ENCODE peak calls at places on chromosome 20, in five cellular contexts. D, B, F, R and V are unnamed samples. For H3K27me3, the result is how much of the 10 kb centered on the place peaks cover.

GRCh38 chr20:10131612-10132345 is 86.9 kb upstream of the SNAP25 start:
- DNase-seq in D (no peak), B (peak), F (peak), R (peak), V (peak)

GRCh38 chr20:36462440-36463211 is 78.7 kb upstream of the MYL9 start:
- DNase-seq in D (peak), B (peak), F (peak), R (peak), V (peak)

GRCh38 chr20:37236462-37236861 is 25.2 kb downstream of the GHRH start:
- DNase-seq in D (no peak), B (no peak), F (no peak), R (no peak), V (no peak)

GRCh38 chr20:34420146-34420545 is 57.1 kb downstream of the ITCH start:
- DNase-seq in D (no peak), B (no peak), F (no peak), R (no peak), V (no peak)

GRCh38 chr20:37295001-37295400 is 5.5 kb downstream of the MANBAL start:
- DNase-seq in D (no peak), B (no peak), F (peak), R (no peak), V (peak)

GRCh38 chr20:49281059-49281912 is 3.4 kb upstream of the ZNFX1 start:
- DNase-seq in D (no peak), B (no peak), F (no peak), R (no peak), V (no peak)

GRCh38 chr20:44582321-44583025 is at the start of gene PKIG:
- DNase-seq in D (peak), B (peak), F (no peak), R (peak), V (peak)

GRCh38 chr20:49272654-49273053 is 5.2 kb downstream of the ZNFX1 start:
- DNase-seq in D (no peak), B (no peak), F (no peak), R (no peak), V (no peak)

GRCh38 chr20:36435799-36436541 is 105.3 kb upstream of the MYL9 start:
- DNase-seq in D (peak), B (peak), F (peak), R (peak), V (peak)

GRCh38 chr20:47358672-47359532 is 2.4 kb upstream of the ZMYND8 start:
- DNase-seq in D (peak), B (peak), F (peak), R (peak), V (peak)
- TF ChIP-seq POLR2A in D (peak), B (peak), F (peak), R (no peak), V (peak)

DNA sequence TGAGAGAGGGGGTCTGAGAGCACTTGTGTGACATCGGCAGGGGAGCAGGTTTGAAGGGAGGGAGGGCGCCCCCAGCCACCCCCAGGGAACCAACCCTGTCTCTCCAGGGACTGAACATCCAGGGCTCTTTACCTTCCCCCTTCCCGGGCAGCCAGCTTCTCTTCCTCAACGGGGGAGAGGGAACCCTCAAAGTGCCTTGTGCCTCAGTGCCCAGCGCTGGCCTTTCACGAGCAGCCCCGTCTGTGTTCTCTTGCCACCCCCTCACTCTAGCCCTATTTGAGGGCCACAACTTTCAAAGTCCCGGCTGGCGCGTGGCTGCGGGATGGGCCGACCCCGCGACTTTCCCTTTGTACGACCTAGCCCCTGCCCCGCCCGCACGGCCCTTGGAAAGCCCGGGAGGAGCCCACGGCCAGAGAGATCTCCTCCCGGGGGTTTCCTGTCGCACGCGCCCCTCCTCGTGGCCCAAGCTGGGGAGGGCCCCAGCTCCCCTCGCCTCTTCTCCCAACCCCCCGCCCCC is 608 bp downstream of the SCRT2 start:
- DNase-seq in D (no peak), B (no peak), F (no peak), R (no peak), V (no peak)
- H3K27me3 ChIP-seq in D (under half), B (under half), F (under half), R (under half), V (under half)

DNA sequence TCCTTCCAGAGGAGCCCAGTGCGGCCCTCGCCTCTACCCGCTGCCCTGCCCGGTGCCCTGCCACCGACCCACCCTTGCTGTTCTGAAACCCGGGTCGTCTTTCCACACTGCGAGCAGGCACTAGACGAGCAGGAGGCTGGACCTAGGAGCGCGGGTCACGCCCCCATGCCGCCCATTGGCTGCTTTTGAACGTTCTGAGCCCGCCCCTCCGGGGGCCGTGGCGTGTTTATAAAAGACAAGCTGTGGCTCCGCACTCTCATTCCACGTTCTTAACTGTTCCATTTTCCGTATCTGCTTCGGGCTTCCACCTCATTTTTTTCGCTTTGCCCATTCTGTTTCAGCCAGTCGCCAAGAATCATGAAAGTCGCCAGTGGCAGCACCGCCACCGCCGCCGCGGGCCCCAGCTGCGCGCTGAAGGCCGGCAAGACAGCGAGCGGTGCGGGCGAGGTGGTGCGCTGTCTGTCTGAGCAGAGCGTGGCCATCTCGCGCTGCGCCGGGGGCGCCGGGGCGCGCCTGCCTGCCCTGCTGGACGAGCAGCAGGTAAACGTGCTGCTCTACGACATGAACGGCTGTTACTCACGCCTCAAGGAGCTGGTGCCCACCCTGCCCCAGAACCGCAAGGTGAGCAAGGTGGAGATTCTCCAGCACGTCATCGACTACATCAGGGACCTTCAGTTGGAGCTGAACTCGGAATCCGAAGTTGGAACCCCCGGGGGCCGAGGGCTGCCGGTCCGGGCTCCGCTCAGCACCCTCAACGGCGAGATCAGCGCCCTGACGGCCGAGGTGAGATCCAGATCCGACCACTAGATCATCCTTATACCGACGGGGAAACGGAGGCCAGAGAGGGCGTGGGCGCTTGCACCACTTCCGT is at the start of gene ID1:
- DNase-seq in D (peak), B (peak), F (peak), R (peak), V (peak)
- TF ChIP-seq POLR2A in D (peak), B (peak), F (peak), R (peak), V (peak)

GRCh38 chr20:21714297-21715192 is 9.1 kb downstream of the PAX1 start:
- DNase-seq in D (no peak), B (no peak), F (no peak), R (no peak), V (no peak)
- H3K27me3 ChIP-seq in D (under half), B (under half), F (half or more), R (under half), V (under half)

GRCh38 chr20:41617931-41618806 is at the start of gene CHD6:
- DNase-seq in D (peak), B (peak), F (peak), R (peak), V (peak)
- TF ChIP-seq POLR2A in D (no peak), B (no peak), F (no peak), R (no peak), V (peak)